ENCODE peak calls at places on chromosomes 7 and 10, in four cellular contexts. T is HepG2, O is K562, G is GM12878. D is an unnamed sample.

GRCh38 chr10:126242352-126243260 is 145.7 kb downstream of the ADAM12 start:
- DNase-seq in T (no peak), O (no peak), G (no peak), D (no peak)

GRCh38 chr10:3467052-3467906 is 294.7 kb upstream of the PITRM1 start:
- DNase-seq in T (no peak), O (peak), G (no peak), D (peak)

GRCh38 chr10:110326351-110327032 is 21.8 kb upstream of the SMNDC1 start:
- DNase-seq in T (no peak), O (no peak), G (peak), D (no peak)

GRCh38 chr7:128117691-128118090 is 86.5 kb upstream of the LRRC4 start:
- DNase-seq in T (no peak), O (no peak), G (no peak), D (no peak)

GRCh38 chr10:104824378-104825006 is 183.4 kb downstream of the SORCS3 start:
- DNase-seq in T (no peak), O (peak), G (no peak), D (no peak)

GRCh38 chr7:66283003-66283920 is 78.1 kb downstream of the TPST1 start:
- DNase-seq in T (no peak), O (no peak), G (no peak), D (peak)

GRCh38 chr7:74104702-74105101 is 21.1 kb downstream of the LIMK1 start:
- DNase-seq in T (no peak), O (no peak), G (no peak), D (no peak)

GRCh38 chr10:49089152-49089788 is 26.1 kb downstream of the VSTM4 start:
- DNase-seq in T (no peak), O (no peak), G (no peak), D (no peak)

GRCh38 chr10:117138838-117139580 is 939 bp upstream of the VAX1 start:
- DNase-seq in T (no peak), O (no peak), G (no peak), D (no peak)

GRCh38 chr10:132048294-132048667 is 17.5 kb upstream of the JAKMIP3 start:
- DNase-seq in T (peak), O (no peak), G (no peak), D (no peak)

GRCh38 chr10:30160431-30160982 is 101.1 kb upstream of the JCAD start:
- DNase-seq in T (no peak), O (peak), G (no peak), D (no peak)

GRCh38 chr7:6271694-6272371 is 591 bp downstream of the CYTH3 start:
- DNase-seq in T (no peak), O (peak), G (no peak), D (no peak)

GRCh38 chr7:123738356-123738755 is 10.4 kb downstream of the WASL start:
- DNase-seq in T (peak), O (no peak), G (no peak), D (no peak)

GRCh38 chr7:130493275-130493868 is 1.5 kb downstream of the MEST start:
- DNase-seq in T (no peak), O (no peak), G (no peak), D (no peak)

GRCh38 chr7:7276151-7276550 is 93.8 kb downstream of the C1GALT1 start:
- DNase-seq in T (no peak), O (no peak), G (no peak), D (no peak)

GRCh38 chr7:55026867-55027490 is 8.2 kb downstream of the EGFR start:
- DNase-seq in T (no peak), O (no peak), G (no peak), D (no peak)

GRCh38 chr10:94038024-94038423 is 44.3 kb downstream of the PLCE1 start:
- DNase-seq in T (no peak), O (peak), G (no peak), D (peak)

GRCh38 chr10:110870823-110871235 is 899 bp upstream of the PDCD4 start:
- DNase-seq in T (no peak), O (peak), G (no peak), D (no peak)

GRCh38 chr10:112226439-112227248 is 43.1 kb upstream of the GPAM start:
- DNase-seq in T (no peak), O (no peak), G (no peak), D (no peak)

GRCh38 chr7:94510582-94511456 is 1.2 kb downstream of the CASD1 start:
- DNase-seq in T (peak), O (no peak), G (no peak), D (peak)

GRCh38 chr7:27171636-27172387 is 2.3 kb downstream of the HOXA10 start:
- DNase-seq in T (no peak), O (no peak), G (no peak), D (no peak)

GRCh38 chr7:93238748-93239147 is 6.6 kb downstream of the VPS50 start:
- DNase-seq in T (no peak), O (no peak), G (no peak), D (no peak)

GRCh38 chr7:14762552-14762951 is 140.0 kb downstream of the DGKB start:
- DNase-seq in T (no peak), O (no peak), G (no peak), D (no peak)

GRCh38 chr10:93849605-93850004 is 44.2 kb upstream of the SLC35G1 start:
- DNase-seq in T (no peak), O (no peak), G (no peak), D (no peak)

GRCh38 chr7:4659551-4660286 is 22.4 kb upstream of the FOXK1 start:
- DNase-seq in T (no peak), O (peak), G (no peak), D (no peak)

GRCh38 chr7:120857558-120858298 is at the start of gene TSPAN12:
- DNase-seq in T (peak), O (peak), G (no peak), D (peak)

GRCh38 chr10:2358586-2358985 is 621.3 kb upstream of the ADARB2 start:
- DNase-seq in T (no peak), O (no peak), G (no peak), D (no peak)

GRCh38 chr7:149870701-149871483 is 2.9 kb upstream of the ATP6V0E2 start:
- DNase-seq in T (no peak), O (no peak), G (no peak), D (no peak)

GRCh38 chr10:88122145-88122544 is 258.7 kb downstream of the PTEN start:
- DNase-seq in T (no peak), O (no peak), G (no peak), D (no peak)

GRCh38 chr7:130362251-130362650 is 17.6 kb downstream of the CPA5 start:
- DNase-seq in T (no peak), O (no peak), G (no peak), D (no peak)

GRCh38 chr7:68078311-68078710 is 1081.7 kb downstream of the TYW1 start:
- DNase-seq in T (no peak), O (no peak), G (no peak), D (no peak)

GRCh38 chr10:7428673-7429350 is 18.0 kb upstream of the SFMBT2 start:
- DNase-seq in T (no peak), O (no peak), G (no peak), D (no peak)

DNA sequence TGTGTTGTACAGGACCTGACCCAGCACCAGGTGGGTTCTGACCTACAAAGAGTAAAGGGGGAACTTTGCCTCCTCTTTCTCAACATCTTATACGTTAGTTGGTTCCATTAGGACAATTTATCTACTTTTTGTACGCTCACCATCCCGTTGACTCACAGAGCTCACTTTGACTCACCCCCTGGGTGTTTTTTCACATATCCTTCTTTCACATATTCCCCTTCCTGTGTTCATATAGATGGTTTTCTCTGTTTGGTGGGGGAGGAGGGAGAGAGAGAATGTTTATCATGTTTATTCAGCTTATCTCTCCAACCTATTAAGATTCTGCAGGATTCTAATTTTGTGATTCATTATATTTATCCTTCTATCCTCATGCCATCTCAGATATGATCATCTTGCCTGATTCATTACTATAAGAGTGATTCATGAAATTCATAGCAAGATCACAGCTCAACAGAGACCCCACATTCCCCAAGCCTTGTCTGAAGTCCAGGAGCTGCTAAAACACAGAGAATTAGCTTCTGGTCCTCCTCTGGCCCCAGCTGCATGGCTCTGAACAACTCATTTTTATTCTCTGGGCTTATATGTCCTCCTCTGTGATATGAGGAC is 37.2 kb downstream of the PRSS2 start:
- DNase-seq in T (no peak), O (peak), G (peak), D (no peak)
- TF ChIP-seq JUNB in T (no peak), O (no peak), G (peak), D (no peak)

DNA sequence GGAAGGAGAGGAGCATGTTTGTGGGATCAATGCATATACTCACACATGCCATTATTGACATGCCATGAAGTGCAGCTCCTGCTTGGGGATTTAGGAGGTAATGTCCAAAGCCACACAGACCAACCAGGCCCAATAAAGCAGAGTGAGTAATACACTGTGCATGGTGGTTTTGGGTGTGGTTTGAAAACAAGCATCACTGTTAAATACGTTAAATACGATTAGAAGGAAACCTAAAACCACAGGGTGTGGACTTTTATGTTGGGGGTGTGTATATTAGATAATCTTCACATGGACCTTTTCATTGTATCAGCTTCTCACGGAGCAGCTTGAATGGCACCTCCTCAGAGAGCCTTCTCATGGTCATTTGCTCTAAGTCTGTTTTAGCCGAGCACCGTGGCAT is 10.4 kb upstream of the EIF3A start:
- DNase-seq in T (no peak), O (peak), G (no peak), D (no peak)
- TF ChIP-seq MYC in T (no peak), O (no peak), G (no peak), D (no peak)

GRCh38 chr10:60944910-60945297 is 919 bp upstream of the RHOBTB1 start:
- DNase-seq in T (no peak), O (no peak), G (no peak), D (no peak)
- H3K4me3 ChIP-seq in T (peak), O (peak), G (no peak), D (peak)

GRCh38 chr10:50469778-50470193 is 154.0 kb downstream of the SGMS1 start:
- DNase-seq in T (no peak), O (no peak), G (no peak), D (no peak)

GRCh38 chr10:50467209-50467608 is 156.5 kb downstream of the SGMS1 start:
- DNase-seq in T (no peak), O (no peak), G (no peak), D (no peak)

GRCh38 chr10:50470345-50470744 is 153.4 kb downstream of the SGMS1 start:
- DNase-seq in T (no peak), O (no peak), G (no peak), D (no peak)

GRCh38 chr10:50470798-50471582 is 152.8 kb downstream of the SGMS1 start:
- DNase-seq in T (no peak), O (no peak), G (no peak), D (no peak)

GRCh38 chr10:50469288-50469687 is 154.5 kb downstream of the SGMS1 start:
- DNase-seq in T (no peak), O (no peak), G (no peak), D (no peak)
- TF ChIP-seq JUNB in T (no peak), O (no peak), G (no peak), D (no peak)